ENCODE peak calls at places on chromosomes 7 and 10, in ten cellular contexts. G is small intestine; F is mucosa of descending colon; L is choroid plexus epithelial cell; J is brain microvascular endothelial cell; U is fibroblast of mammary gland; Z is CD4-positive, alpha-beta T cell; W is fibroblast of lung; D is mammary epithelial cell; T is stimulated activated CD4-positive, alpha-beta T cell treated with anti-CD3 and anti-CD28 coated beads, Interleukin-2, amount 100 ng/mL, for 48 hours. A is an unnamed sample.
A peak's percentile ranks its signal among the peaks of the same experiment; 100 is the strongest.

GRCh38 chr10:88113232-88113631 is 249.8 kb downstream of the PTEN start:
- DNase-seq in G (no peak), F (no peak), L (peak; percentile 37), J (no peak), U (peak; percentile 84), Z (no peak), W (no peak), D (no peak), T (no peak), A (no peak)

GRCh38 chr7:148204639-148205292 is 385.8 kb upstream of the C7orf33 start:
- DNase-seq in G (no peak), F (no peak), L (no peak), J (no peak), U (no peak), Z (no peak), W (no peak), D (no peak), T (no peak), A (no peak)

GRCh38 chr7:111796671-111797070 is 234.4 kb upstream of the IMMP2L start:
- DNase-seq in G (no peak), F (peak; percentile 3), L (peak; percentile 38), J (no peak), U (peak; percentile 21), Z (no peak), W (peak; percentile 24), D (peak; percentile 17), T (peak; percentile 7), A (no peak)

GRCh38 chr10:93139059-93139658 is 65.5 kb downstream of the CYP26A1 start:
- DNase-seq in G (no peak), F (no peak), L (no peak), J (no peak), U (no peak), Z (no peak), W (no peak), D (no peak), T (no peak), A (no peak)

GRCh38 chr7:11847336-11847735 is 15.3 kb upstream of the THSD7A start:
- DNase-seq in G (no peak), F (no peak), L (peak; percentile 69), J (no peak), U (no peak), Z (no peak), W (peak; percentile 56), D (no peak), T (no peak), A (no peak)

GRCh38 chr10:78543749-78544446 is 510.2 kb downstream of the RPS24 start:
- DNase-seq in G (no peak), F (peak; percentile 53), L (peak; percentile 92), J (peak; percentile 33), U (peak; percentile 96), Z (no peak), W (peak; percentile 97), D (no peak), T (no peak), A (peak; percentile 64)

GRCh38 chr10:58851606-58852005 is 324.8 kb upstream of the PHYHIPL start:
- DNase-seq in G (no peak), F (no peak), L (peak; percentile 13), J (peak; percentile 19), U (peak; percentile 62), Z (no peak), W (no peak), D (peak; percentile 18), T (no peak), A (no peak)

GRCh38 chr7:150586068-150586777 is 19.0 kb downstream of the GIMAP4 start:
- DNase-seq in G (peak; percentile 11), F (no peak), L (no peak), J (no peak), U (no peak), Z (no peak), W (no peak), D (no peak), T (no peak), A (no peak)

GRCh38 chr10:15202639-15203038 is 34.1 kb upstream of the NMT2 start:
- DNase-seq in G (no peak), F (no peak), L (no peak), J (no peak), U (no peak), Z (no peak), W (no peak), D (no peak), T (no peak), A (no peak)

A was measured in hepatocyte.